ENCODE peak calls at places on chromosomes 3 and 15, in eight cellular contexts. D, Y, L, Z, E, G, V and B are unnamed samples.

GRCh38 chr3:158148218-158148617 is 38.3 kb downstream of the RSRC1 start:
- DNase-seq in D (no peak), Y (no peak), L (no peak), Z (peak; percentile 58), E (no peak), G (no peak), V (no peak), B (no peak)

GRCh38 chr15:41017051-41017735 is 63.9 kb downstream of the CHAC1 start:
- DNase-seq in D (no peak), Y (no peak), L (no peak), Z (no peak), E (no peak), G (peak; percentile 25), V (peak; percentile 12), B (no peak)

GRCh38 chr3:186307594-186307993 is 54.4 kb downstream of the DGKG start:
- DNase-seq in D (no peak), Y (peak; percentile 29), L (peak; percentile 48), Z (peak; percentile 29), E (peak; percentile 48), G (peak; percentile 45), V (peak; percentile 29), B (peak; percentile 21)

GRCh38 chr3:194166682-194167479 is 30.9 kb downstream of the HES1 start:
- DNase-seq in D (no peak), Y (no peak), L (no peak), Z (no peak), E (no peak), G (peak; percentile 59), V (no peak), B (no peak)

GRCh38 chr15:45199136-45199810 is 11.5 kb upstream of the SHF start:
- DNase-seq in D (no peak), Y (peak; percentile 71), L (no peak), Z (peak; percentile 49), E (no peak), G (peak; percentile 45), V (no peak), B (no peak)

GRCh38 chr15:99437315-99438221 is 128.2 kb upstream of the MEF2A start:
- DNase-seq in D (no peak), Y (no peak), L (no peak), Z (no peak), E (no peak), G (no peak), V (no peak), B (no peak)

GRCh38 chr15:74725845-74726773 is 781 bp upstream of the CYP1A1 start:
- DNase-seq in D (peak; percentile 74), Y (peak; percentile 53), L (peak; percentile 77), Z (no peak), E (peak; percentile 62), G (peak; percentile 72), V (peak; percentile 6), B (no peak)

GRCh38 chr3:158106773-158107461 is 697 bp upstream of the SHOX2 start:
- DNase-seq in D (no peak), Y (no peak), L (peak; percentile 43), Z (no peak), E (no peak), G (no peak), V (peak; percentile 4), B (no peak)

GRCh38 chr15:87228460-87228859 is 1028.1 kb downstream of the NTRK3 start:
- DNase-seq in D (no peak), Y (no peak), L (no peak), Z (no peak), E (no peak), G (no peak), V (no peak), B (peak; percentile 34)

GRCh38 chr3:125322166-125322565 is 53.0 kb downstream of the ZNF148 start:
- DNase-seq in D (no peak), Y (no peak), L (no peak), Z (peak; percentile 68), E (no peak), G (no peak), V (peak; percentile 73), B (peak; percentile 55)

GRCh38 chr3:121574449-121574848 is 6.7 kb downstream of the ARGFX start:
- DNase-seq in D (no peak), Y (no peak), L (no peak), Z (peak; percentile 78), E (peak; percentile 66), G (peak; percentile 70), V (no peak), B (no peak)

GRCh38 chr3:189821251-189821650 is 190.1 kb downstream of the TP63 start:
- DNase-seq in D (no peak), Y (no peak), L (no peak), Z (no peak), E (no peak), G (no peak), V (no peak), B (no peak)

GRCh38 chr3:103195201-103195600 is 760.4 kb downstream of the ZPLD1 start:
- DNase-seq in D (no peak), Y (no peak), L (no peak), Z (peak; percentile 11), E (no peak), G (no peak), V (peak; percentile 1), B (no peak)

GRCh38 chr15:82303956-82304640 is 41.5 kb downstream of the SAXO2 start:
- DNase-seq in D (no peak), Y (no peak), L (no peak), Z (no peak), E (no peak), G (no peak), V (no peak), B (no peak)

GRCh38 chr3:94285874-94286273 is 223.0 kb downstream of the NSUN3 start:
- DNase-seq in D (no peak), Y (no peak), L (no peak), Z (peak; percentile 7), E (no peak), G (peak; percentile 18), V (peak; percentile 9), B (peak; percentile 3)

GRCh38 chr15:50907866-50908208 is 646 bp upstream of the AP4E1 start:
- DNase-seq in D (no peak), Y (peak; percentile 65), L (peak; percentile 41), Z (peak; percentile 33), E (peak; percentile 34), G (peak; percentile 72), V (peak; percentile 38), B (peak; percentile 20)

GRCh38 chr3:64431717-64432116 is 206.5 kb upstream of the PRICKLE2 start:
- DNase-seq in D (no peak), Y (no peak), L (no peak), Z (no peak), E (no peak), G (no peak), V (no peak), B (no peak)
- TF ChIP-seq CTCF in D (no peak), Y (no peak), L (no peak), Z (no peak), E (no peak), G (no peak), V (no peak), B (no peak)

GRCh38 chr15:48355377-48355776 is 24.1 kb downstream of the DUT start:
- DNase-seq in D (no peak), Y (no peak), L (no peak), Z (no peak), E (peak; percentile 14), G (peak; percentile 20), V (peak; percentile 91), B (no peak)

GRCh38 chr15:48358681-48359152 is 27.5 kb downstream of the DUT start:
- DNase-seq in D (no peak), Y (peak; percentile 45), L (no peak), Z (no peak), E (no peak), G (no peak), V (peak; percentile 61), B (no peak)

GRCh38 chr15:48354694-48355303 is 23.6 kb downstream of the DUT start:
- DNase-seq in D (no peak), Y (no peak), L (no peak), Z (no peak), E (no peak), G (no peak), V (peak; percentile 57), B (no peak)

GRCh38 chr15:48360841-48361240 is 29.6 kb downstream of the DUT start:
- DNase-seq in D (no peak), Y (no peak), L (no peak), Z (peak; percentile 45), E (peak; percentile 7), G (peak; percentile 20), V (peak; percentile 40), B (no peak)

DNA sequence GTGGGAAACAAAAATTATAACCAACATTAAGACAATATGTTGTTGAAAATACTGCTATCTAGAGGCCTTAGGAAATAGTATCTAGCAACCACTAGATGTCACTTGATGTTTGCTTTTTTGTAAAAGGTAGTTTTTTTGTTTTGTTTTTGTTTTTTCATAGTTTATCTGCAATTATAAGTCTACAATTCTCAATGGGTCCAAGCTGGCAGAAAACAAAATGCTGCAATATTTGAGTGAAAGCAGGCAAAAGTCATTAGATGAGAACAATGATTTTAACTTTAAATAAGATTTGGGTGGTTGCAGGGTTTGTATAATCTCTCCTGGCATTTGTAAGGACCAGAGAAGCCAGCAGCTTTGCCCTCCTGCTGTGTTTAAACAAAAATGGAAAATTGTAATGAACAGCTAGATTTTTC is 27.0 kb downstream of the DUT start:
- DNase-seq in D (no peak), Y (peak; percentile 43), L (peak; percentile 37), Z (peak; percentile 21), E (no peak), G (peak; percentile 25), V (peak; percentile 72), B (peak; percentile 21)
- TF ChIP-seq CTCF in D (peak; percentile 68), Y (peak; percentile 50), L (peak; percentile 49), Z (peak; percentile 78), E (no peak), G (no peak), V (peak; percentile 74), B (peak; percentile 89)

GRCh38 chr3:46168583-46168982 is 39.5 kb downstream of the CCR1 start:
- DNase-seq in D (no peak), Y (no peak), L (no peak), Z (no peak), E (no peak), G (no peak), V (peak; percentile 73), B (no peak)

GRCh38 chr3:46163551-46163981 is 44.5 kb downstream of the CCR1 start:
- DNase-seq in D (no peak), Y (no peak), L (no peak), Z (peak; percentile 88), E (no peak), G (no peak), V (no peak), B (no peak)

DNA sequence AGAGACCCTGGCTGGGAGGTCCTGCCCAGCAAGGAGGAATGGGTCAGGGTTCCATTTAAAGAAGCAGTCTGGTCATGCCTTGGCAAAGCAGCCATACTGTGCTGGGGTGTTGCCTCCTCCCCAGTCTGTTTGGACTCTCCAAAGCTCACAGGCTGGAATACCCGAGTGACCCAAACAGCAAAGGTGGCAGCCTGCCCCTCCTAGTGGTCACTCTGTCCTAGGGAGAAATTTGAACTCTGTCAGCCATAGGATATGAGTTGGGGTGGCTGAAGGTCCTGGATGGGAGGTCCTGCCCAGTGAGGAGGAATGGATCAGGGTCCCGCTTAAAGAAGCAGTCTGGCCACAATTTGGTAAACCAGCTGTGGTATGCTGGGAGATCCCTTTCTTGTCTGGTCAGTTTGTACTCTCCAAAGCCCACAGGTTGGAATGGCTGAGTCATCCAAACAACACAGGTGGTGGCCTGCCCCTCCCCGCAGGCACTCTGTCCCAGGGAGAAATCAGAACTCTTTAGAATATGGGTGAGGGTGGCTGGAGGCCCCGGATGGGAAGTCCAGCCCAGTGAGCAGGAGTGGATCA is 45.0 kb downstream of the CCR1 start:
- DNase-seq in D (no peak), Y (no peak), L (no peak), Z (peak; percentile 88), E (peak; percentile 58), G (no peak), V (no peak), B (no peak)
- TF ChIP-seq CTCF in D (no peak), Y (no peak), L (no peak), Z (peak; percentile 11), E (no peak), G (no peak), V (no peak), B (peak; percentile 46)

GRCh38 chr15:72820278-72820677 is 36.7 kb upstream of the ADPGK start:
- DNase-seq in D (no peak), Y (no peak), L (no peak), Z (no peak), E (no peak), G (peak; percentile 59), V (no peak), B (no peak)
- TF ChIP-seq CTCF in D (no peak), Y (no peak), L (no peak), Z (no peak), E (no peak), G (no peak), V (no peak), B (no peak)